ENCODE peak calls at places on chromosomes 16 and 17, in eight cellular contexts. Q, I, T, A, S, H, F and U are unnamed samples.

GRCh38 chr16:55462241-55462640 is 16.8 kb upstream of the MMP2 start:
- DNase-seq in S (no peak), H (no peak), F (no peak), Q (no peak), T (no peak), I (no peak), A (no peak), U (no peak)

GRCh38 chr16:86455609-86456008 is 54.7 kb upstream of the FOXF1 start:
- DNase-seq in S (no peak), I (peak), Q (no peak), H (no peak), T (no peak), F (no peak), A (no peak), U (no peak)

GRCh38 chr17:72123496-72123963 is 2.7 kb downstream of the SOX9 start:
- DNase-seq in I (no peak), A (no peak), T (no peak), Q (no peak), H (no peak), F (no peak), S (no peak), U (no peak)

GRCh38 chr16:81610936-81611335 is 166.3 kb downstream of the CMIP start:
- DNase-seq in H (no peak), Q (no peak), I (no peak), A (no peak), F (no peak), T (no peak), S (no peak), U (no peak)

GRCh38 chr17:81338301-81339179 is 43.4 kb upstream of the SLC38A10 start:
- DNase-seq in H (no peak), A (no peak), S (no peak), Q (no peak), F (no peak), I (no peak), T (no peak), U (no peak)

GRCh38 chr17:10117581-10118001 is 80.8 kb downstream of the GAS7 start:
- DNase-seq in Q (no peak), I (no peak), F (no peak), T (peak), H (no peak), A (peak), S (no peak), U (peak)

GRCh38 chr16:79863128-79864031 is 262.8 kb upstream of the MAF start:
- DNase-seq in S (no peak), A (no peak), H (no peak), Q (no peak), F (no peak), T (no peak), I (no peak), U (no peak)

GRCh38 chr16:19497181-19497580 is 24.7 kb downstream of the GDE1 start:
- DNase-seq in I (no peak), T (no peak), A (no peak), S (no peak), Q (no peak), F (no peak), H (no peak), U (no peak)